ENCODE peak calls at places on chromosome 21, in six cellular contexts. P is IMR-90, T is trophoblast cell, D is H1, B is mesenchymal stem cell, M is H9. A is an unnamed sample.

GRCh38 chr21:15415541-15416261 is 314.1 kb upstream of the USP25 start:
- DNase-seq in T (no peak), B (no peak), D (no peak), P (no peak), M (no peak), A (no peak)

GRCh38 chr21:16554522-16554921 is 824.7 kb downstream of the USP25 start:
- DNase-seq in B (no peak), P (no peak), T (no peak), D (no peak), M (no peak), A (no peak)

GRCh38 chr21:14361958-14362357 is 21.0 kb downstream of the HSPA13 start:
- DNase-seq in M (no peak), P (no peak), D (no peak), T (no peak), B (no peak), A (no peak)

GRCh38 chr21:33981341-33982101 is 65.9 kb upstream of the ATP5PO start:
- DNase-seq in T (peak; percentile 30), D (no peak), P (no peak), B (no peak), M (no peak), A (no peak)

GRCh38 chr21:33892853-33893252 is 22.8 kb downstream of the ATP5PO start:
- DNase-seq in D (peak; percentile 66), T (no peak), M (peak; percentile 90), B (no peak), P (no peak), A (no peak)

GRCh38 chr21:43361493-43362296 is 65.2 kb downstream of the SIK1 start:
- DNase-seq in M (no peak), B (peak; percentile 35), T (no peak), D (no peak), P (peak; percentile 79), A (no peak)

GRCh38 chr21:34544032-34544496 is 32.1 kb upstream of the KCNE1 start:
- DNase-seq in B (peak; percentile 64), P (peak; percentile 75), M (peak; percentile 73), T (peak; percentile 82), D (peak; percentile 72), A (no peak)

GRCh38 chr21:41778974-41779600 is 12.2 kb upstream of the RIPK4 start:
- DNase-seq in B (no peak), P (no peak), M (peak; percentile 75), D (no peak), T (no peak), A (no peak)

GRCh38 chr21:22855581-22855980 is 1857.4 kb downstream of the NCAM2 start:
- DNase-seq in T (no peak), M (no peak), D (no peak), B (no peak), P (no peak), A (no peak)

GRCh38 chr21:42108941-42109340 is 37.8 kb downstream of the UMODL1 start:
- DNase-seq in D (no peak), M (no peak), P (no peak), T (no peak), B (no peak), A (no peak)

GRCh38 chr21:42421018-42421793 is 17.5 kb downstream of the UBASH3A start:
- DNase-seq in T (no peak), D (no peak), B (no peak), M (no peak), P (no peak), A (no peak)

GRCh38 chr21:42062543-42063022 is 8.5 kb upstream of the UMODL1 start:
- DNase-seq in P (no peak), B (no peak), D (no peak), T (no peak), M (no peak), A (no peak)

GRCh38 chr21:32367158-32367557 is 25.7 kb downstream of the URB1 start:
- DNase-seq in B (no peak), M (no peak), D (no peak), P (no peak), T (no peak), A (no peak)

GRCh38 chr21:20592482-20592881 is 405.7 kb upstream of the NCAM2 start:
- DNase-seq in P (no peak), B (no peak), T (no peak), M (no peak), D (no peak), A (no peak)

GRCh38 chr21:42238185-42238934 is 19.4 kb downstream of the ABCG1 start:
- DNase-seq in D (no peak), M (no peak), B (no peak), P (no peak), T (no peak), A (no peak)

GRCh38 chr21:33495743-33496142 is 4.2 kb upstream of the DNAJC28 start:
- DNase-seq in T (no peak), D (no peak), P (no peak), B (no peak), M (no peak), A (no peak)

GRCh38 chr21:14923468-14923867 is 141.3 kb downstream of the NRIP1 start:
- DNase-seq in B (no peak), M (no peak), D (no peak), T (no peak), P (peak; percentile 63), A (no peak)

GRCh38 chr21:25169370-25169769 is 437.9 kb downstream of the MRPL39 start:
- DNase-seq in B (no peak), P (no peak), D (no peak), T (no peak), M (no peak), A (no peak)

GRCh38 chr21:15449556-15449955 is 280.2 kb upstream of the USP25 start:
- DNase-seq in P (no peak), M (no peak), D (no peak), T (no peak), B (peak; percentile 14), A (no peak)

GRCh38 chr21:38806153-38806941 is 618 bp downstream of the ETS2 start:
- DNase-seq in B (no peak), P (no peak), D (peak; percentile 57), T (no peak), M (no peak), A (peak; percentile 49)

GRCh38 chr21:38807987-38808386 is 2.3 kb downstream of the ETS2 start:
- DNase-seq in B (peak; percentile 54), M (no peak), P (peak; percentile 51), T (no peak), D (no peak), A (no peak)

GRCh38 chr21:38809170-38809878 is 3.6 kb downstream of the ETS2 start:
- DNase-seq in B (no peak), D (peak; percentile 37), P (no peak), M (no peak), T (no peak), A (no peak)

GRCh38 chr21:38806942-38807284 is 1.2 kb downstream of the ETS2 start:
- DNase-seq in D (no peak), P (peak; percentile 49), B (no peak), M (no peak), T (no peak), A (no peak)

DNA sequence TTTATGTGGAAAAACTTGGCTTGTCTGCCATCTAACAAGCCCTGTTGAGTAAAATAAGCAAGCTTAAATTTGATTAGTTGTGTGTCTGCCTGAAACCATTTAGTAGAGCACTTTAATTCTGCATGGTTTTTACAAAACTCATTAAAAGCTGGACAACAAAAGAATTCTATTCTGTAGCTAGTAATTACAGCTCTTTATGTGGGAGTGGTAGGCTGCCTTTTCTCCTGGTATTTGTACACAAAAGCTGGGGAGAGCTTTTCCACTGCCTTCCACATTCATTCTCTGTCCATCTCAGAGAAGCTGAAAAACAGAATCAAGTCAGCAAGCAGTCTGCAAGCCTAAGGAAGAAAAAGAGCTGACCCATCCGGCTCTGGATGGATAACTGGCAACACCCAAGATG is 1.8 kb downstream of the ETS2 start:
- DNase-seq in P (no peak), T (no peak), D (no peak), M (no peak), B (peak; percentile 45), A (peak; percentile 59)
- H3K23ac ChIP-seq in P (peak overlapping the region; percentile 96), T (no peak overlapping the region), D (no peak overlapping the region), M (no peak overlapping the region), B (no peak overlapping the region), A (no peak overlapping the region)

GRCh38 chr21:17622018-17622417 is 9.3 kb upstream of the BTG3 start:
- DNase-seq in P (no peak), T (no peak), B (no peak), M (no peak), D (no peak), A (no peak)
- H3K14ac ChIP-seq in P (no peak overlapping the region), T (no peak overlapping the region), B (no peak overlapping the region), M (no peak overlapping the region), D (no peak overlapping the region), A (no peak overlapping the region)

DNA sequence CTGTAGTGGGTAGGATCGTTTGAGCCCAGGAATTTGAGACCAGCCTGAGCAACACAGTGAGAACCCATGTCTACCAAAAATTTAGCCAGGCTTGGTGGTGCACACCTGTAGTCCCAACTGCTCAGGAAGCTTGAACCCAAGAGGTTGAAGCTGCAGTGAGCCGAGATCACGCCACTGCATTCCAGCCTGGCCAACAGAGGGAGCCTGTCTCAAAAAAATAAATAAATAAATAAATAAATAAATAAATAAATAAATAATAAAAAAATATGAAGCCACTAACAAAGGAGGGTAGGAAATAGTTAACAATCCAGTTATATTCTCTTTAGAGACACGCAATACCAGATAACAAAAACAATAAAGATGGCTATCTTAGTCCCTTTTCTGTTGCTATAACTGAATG is 11.9 kb upstream of the CBR3 start:
- DNase-seq in M (no peak), D (no peak), T (no peak), P (no peak), B (no peak), A (no peak)
- H3K23ac ChIP-seq in M (no peak overlapping the region), D (no peak overlapping the region), T (no peak overlapping the region), P (no peak overlapping the region), B (no peak overlapping the region), A (no peak overlapping the region)

GRCh38 chr21:40272037-40272436 is 404.8 kb downstream of the PCP4 start:
- DNase-seq in M (no peak), D (no peak), P (no peak), T (no peak), B (no peak), A (no peak)
- H3K14ac ChIP-seq in M (no peak overlapping the region), D (no peak overlapping the region), P (no peak overlapping the region), T (no peak overlapping the region), B (no peak overlapping the region), A (no peak overlapping the region)

A was measured in neuronal stem cell.